ENCODE peak calls at places on chromosomes 7 and 10, in five cellular contexts. M is HL-60, F is IMR-90, J is Peyer's patch, B is psoas muscle. X is an unnamed sample.

GRCh38 chr10:132434405-132435005 is 37.5 kb downstream of the PWWP2B start:
- DNase-seq in M (peak; percentile 88), F (no peak), J (peak; percentile 75), B (peak; percentile 66), X (no peak)

GRCh38 chr10:116122126-116122525 is 150.9 kb downstream of the GFRA1 start:
- DNase-seq in M (no peak), F (no peak), J (no peak), B (no peak), X (no peak)

GRCh38 chr7:135322571-135323340 is 89.1 kb downstream of the STRA8 start:
- DNase-seq in M (no peak), F (no peak), J (no peak), B (no peak), X (no peak)

GRCh38 chr7:38235606-38236005 is 37.8 kb downstream of the TARP start:
- DNase-seq in M (no peak), F (no peak), J (no peak), B (no peak), X (no peak)

GRCh38 chr7:10940748-10941358 is 32.8 kb upstream of the PHF14 start:
- DNase-seq in M (no peak), F (no peak), J (peak; percentile 49), B (no peak), X (no peak)

GRCh38 chr10:117005454-117006055 is 568 bp upstream of the SHTN1 start:
- DNase-seq in M (no peak), F (no peak), J (no peak), B (no peak), X (peak; percentile 13)

GRCh38 chr10:114367676-114368391 is 36.5 kb downstream of the AFAP1L2 start:
- DNase-seq in M (no peak), F (no peak), J (no peak), B (no peak), X (no peak)

GRCh38 chr10:44966129-44966815 is 6.7 kb downstream of the RASSF4 start:
- DNase-seq in M (no peak), F (no peak), J (no peak), B (no peak), X (no peak)

GRCh38 chr7:4766666-4767530 is 8.5 kb upstream of the AP5Z1 start:
- DNase-seq in M (no peak), F (no peak), J (no peak), B (no peak), X (no peak)

GRCh38 chr10:25704622-25705021 is 229.4 kb upstream of the MYO3A start:
- DNase-seq in M (no peak), F (no peak), J (no peak), B (no peak), X (no peak)

GRCh38 chr10:23100331-23101030 is 5.1 kb downstream of the MSRB2 start:
- DNase-seq in M (no peak), F (no peak), J (no peak), B (no peak), X (no peak)

GRCh38 chr10:63256047-63256773 is 123.1 kb downstream of the NRBF2 start:
- DNase-seq in M (peak; percentile 73), F (no peak), J (no peak), B (no peak), X (no peak)

GRCh38 chr7:11950281-11950680 is 118.3 kb upstream of the THSD7A start:
- DNase-seq in M (no peak), F (no peak), J (no peak), B (no peak), X (no peak)

GRCh38 chr10:80861882-80862281 is 324.2 kb downstream of the SH2D4B start:
- DNase-seq in M (no peak), F (no peak), J (no peak), B (no peak), X (no peak)

GRCh38 chr10:126931548-126931947 is 26.3 kb downstream of the DOCK1 start:
- DNase-seq in M (no peak), F (no peak), J (no peak), B (no peak), X (no peak)

GRCh38 chr10:126933116-126933515 is 27.9 kb downstream of the DOCK1 start:
- DNase-seq in M (no peak), F (no peak), J (no peak), B (no peak), X (no peak)

GRCh38 chr10:126929391-126929790 is 24.2 kb downstream of the DOCK1 start:
- DNase-seq in M (no peak), F (no peak), J (no peak), B (no peak), X (no peak)

GRCh38 chr10:126932516-126932915 is 27.3 kb downstream of the DOCK1 start:
- DNase-seq in M (no peak), F (no peak), J (no peak), B (no peak), X (no peak)

GRCh38 chr10:126930506-126931458 is 25.6 kb downstream of the DOCK1 start:
- DNase-seq in M (no peak), F (peak; percentile 64), J (no peak), B (no peak), X (no peak)
- H3K4me3 ChIP-seq in M (no peak overlapping the region), F (no peak overlapping the region), J (peak overlapping the region; percentile 25), B (peak overlapping the region; percentile 15), X (peak overlapping the region; percentile 41)

DNA sequence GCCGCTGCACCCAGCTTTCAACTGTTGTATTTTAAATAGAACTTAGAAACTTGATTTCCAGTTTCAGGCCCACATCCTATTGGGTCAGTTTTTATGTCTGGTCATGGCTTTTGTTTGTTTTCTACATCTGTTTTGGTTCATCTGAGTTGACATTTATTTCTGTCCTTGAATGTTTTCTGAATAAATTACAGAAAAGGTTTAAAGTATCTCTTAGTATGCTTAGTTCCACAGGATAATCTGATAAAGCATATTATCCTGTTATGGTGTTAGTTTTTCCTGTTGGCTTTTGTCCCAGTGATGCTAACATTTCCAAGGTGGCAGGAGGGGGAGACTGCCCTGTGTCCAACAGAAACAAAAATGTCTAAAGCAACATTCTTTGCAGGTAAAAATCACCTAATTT is 733.2 kb downstream of the INHBA start:
- DNase-seq in M (no peak), F (no peak), J (no peak), B (no peak), X (no peak)
- TF ChIP-seq CTCF in M (no peak), F (no peak), J (no peak), B (no peak), X (no peak)

DNA sequence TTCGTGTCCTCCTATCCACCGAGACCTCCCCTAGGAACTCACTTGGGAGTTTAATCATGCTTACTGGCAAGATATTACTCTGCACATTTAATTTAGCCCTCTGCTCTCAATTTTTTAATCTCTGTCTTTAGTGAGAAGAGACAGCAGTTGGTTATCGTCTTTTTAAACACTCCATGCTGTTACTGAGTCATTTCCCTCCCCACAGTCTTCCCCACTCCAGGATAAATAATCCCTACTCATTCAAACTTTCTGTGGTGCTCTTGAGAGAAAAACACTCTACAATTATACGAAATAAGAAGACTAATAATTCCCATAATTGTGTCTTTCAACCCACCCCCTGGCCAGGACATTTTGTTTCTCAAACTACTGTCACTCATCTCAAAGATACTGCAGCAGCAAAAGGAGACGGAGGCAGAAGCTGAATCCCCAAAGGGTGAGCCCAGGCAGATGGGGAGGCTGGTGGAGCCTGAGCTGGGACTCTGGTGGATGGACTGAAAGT is 84.2 kb downstream of the ANK3 start:
- DNase-seq in M (no peak), F (peak; percentile 65), J (no peak), B (no peak), X (peak; percentile 57)
- H3K4me3 ChIP-seq in M (no peak overlapping the region), F (no peak overlapping the region), J (no peak overlapping the region), B (no peak overlapping the region), X (no peak overlapping the region)

DNA sequence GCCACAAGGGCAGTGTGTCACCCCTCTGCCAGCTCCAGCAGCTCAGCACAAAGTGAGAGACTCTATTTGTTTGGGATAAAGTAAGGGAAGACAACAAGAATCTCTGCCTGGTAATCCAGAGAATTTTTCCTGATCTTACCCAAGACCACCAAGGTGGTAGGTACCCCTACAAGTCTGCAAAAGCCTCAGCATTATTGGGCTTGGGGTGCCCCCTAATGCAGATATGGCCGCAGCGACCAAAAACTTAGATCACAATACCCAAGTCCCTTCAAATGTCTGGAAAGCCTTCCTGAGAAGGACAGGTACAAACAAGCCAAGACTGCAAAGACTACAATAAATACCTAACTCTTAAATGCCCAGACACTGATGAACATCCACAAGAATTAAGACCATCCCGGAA is 22.4 kb upstream of the CUL1 start:
- DNase-seq in M (no peak), F (no peak), J (no peak), B (no peak), X (no peak)
- TF ChIP-seq CTCF in M (no peak), F (no peak), J (no peak), B (no peak), X (no peak)

GRCh38 chr10:12417341-12417740 is 68.0 kb downstream of the CAMK1D start:
- DNase-seq in M (no peak), F (no peak), J (no peak), B (no peak), X (no peak)
- H3K4me3 ChIP-seq in M (no peak overlapping the region), F (no peak overlapping the region), J (no peak overlapping the region), B (no peak overlapping the region), X (no peak overlapping the region)

DNA sequence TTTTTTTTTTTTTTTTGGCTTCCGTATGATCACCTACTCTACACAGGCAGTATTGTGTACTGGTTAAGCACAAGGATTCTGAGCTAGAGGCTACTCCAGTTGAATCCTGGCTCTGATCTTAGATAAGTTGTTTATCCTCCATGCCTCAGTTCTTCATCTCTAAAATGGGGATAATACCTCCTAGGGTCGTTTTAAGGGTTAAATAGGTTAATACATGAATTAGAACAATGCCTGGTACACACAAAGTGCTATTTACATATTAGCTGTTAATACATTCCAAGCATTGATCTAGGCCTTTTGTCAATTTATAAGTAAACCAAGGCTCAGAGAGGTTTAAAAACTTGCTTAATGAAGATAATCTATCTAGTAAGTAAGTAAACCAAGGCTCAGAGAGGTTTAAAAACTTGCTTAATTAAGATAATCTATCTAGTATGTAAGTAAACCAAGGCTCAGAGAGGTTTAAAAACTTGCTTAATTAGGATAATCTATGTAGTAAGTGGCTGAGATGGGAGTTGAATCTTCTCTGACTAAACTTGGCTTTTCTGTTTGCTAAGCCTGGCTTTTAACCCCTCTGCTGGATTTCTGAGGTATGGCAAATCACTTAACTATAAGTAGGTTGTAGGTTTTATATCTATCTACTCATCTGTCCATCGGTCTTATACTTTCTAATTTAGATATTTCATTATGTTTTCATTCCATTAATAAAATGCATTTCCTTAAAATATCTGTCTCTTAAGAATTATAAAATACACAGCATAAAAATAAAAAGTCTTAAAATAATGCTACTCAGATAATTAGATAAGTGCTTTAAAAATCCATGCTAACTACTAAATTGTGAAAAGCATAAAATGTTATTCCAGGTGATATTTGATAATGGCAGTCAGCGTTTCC is 59.2 kb downstream of the ST7 start:
- DNase-seq in M (peak; percentile 28), F (peak; percentile 66), J (no peak), B (no peak), X (peak; percentile 60)
- TF ChIP-seq CTCF in M (peak; percentile 24), F (peak; percentile 51), J (peak; percentile 30), B (peak; percentile 14), X (peak; percentile 26)

GRCh38 chr7:151447901-151448260 is 7.9 kb upstream of the CRYGN start:
- DNase-seq in M (no peak), F (no peak), J (no peak), B (no peak), X (no peak)
- H3K4me3 ChIP-seq in M (peak overlapping the region; percentile 50), F (no peak overlapping the region), J (peak overlapping the region; percentile 72), B (peak overlapping the region; percentile 70), X (peak overlapping the region; percentile 49)

X was measured in foreskin fibroblast.